ENCODE peak calls at places on chromosomes 1 and 21, in nine cellular contexts. V, T, X, S, Y, G, C, L and D are unnamed samples.

GRCh38 chr1:178192686-178193085 is 98.8 kb downstream of the RASAL2 start:
- DNase-seq in L (no peak), G (no peak), V (no peak), Y (no peak), X (no peak), S (peak), T (peak), C (no peak), D (no peak)

GRCh38 chr21:15682182-15682895 is 47.4 kb upstream of the USP25 start:
- DNase-seq in X (no peak), S (no peak), C (no peak), G (peak), L (no peak), Y (no peak), T (peak), V (no peak), D (no peak)

GRCh38 chr1:107529511-107530149 is 388.8 kb downstream of the NTNG1 start:
- DNase-seq in T (peak), Y (no peak), C (no peak), L (no peak), X (peak), S (peak), V (peak), G (no peak), D (no peak)

GRCh38 chr1:93876284-93876683 is 2.7 kb downstream of the DNTTIP2 start:
- DNase-seq in C (no peak), S (no peak), Y (no peak), G (no peak), V (no peak), L (no peak), X (no peak), T (no peak), D (no peak)

GRCh38 chr1:226888816-226889215 is 18.4 kb downstream of the PSEN2 start:
- DNase-seq in S (no peak), T (no peak), X (no peak), G (no peak), C (no peak), V (no peak), Y (no peak), L (no peak), D (no peak)

GRCh38 chr21:28635541-28635940 is 357.1 kb downstream of the LTN1 start:
- DNase-seq in T (no peak), V (no peak), C (no peak), X (no peak), S (no peak), Y (no peak), L (no peak), G (no peak), D (no peak)

GRCh38 chr1:7046314-7046713 is 261.1 kb downstream of the CAMTA1 start:
- DNase-seq in Y (no peak), G (no peak), V (no peak), S (no peak), C (no peak), X (peak), L (no peak), T (peak), D (no peak)

GRCh38 chr1:68120136-68120791 is 69.8 kb upstream of the DIRAS3 start:
- DNase-seq in T (peak), C (no peak), L (peak), V (peak), S (peak), X (peak), Y (peak), G (peak), D (no peak)

GRCh38 chr1:114803001-114803400 is 22.5 kb upstream of the SIKE1 start:
- DNase-seq in C (no peak), G (peak), L (no peak), Y (no peak), S (no peak), V (no peak), T (peak), X (no peak), D (no peak)

GRCh38 chr1:190172636-190173410 is 304.8 kb downstream of the BRINP3 start:
- DNase-seq in Y (no peak), S (no peak), V (no peak), G (no peak), X (peak), C (no peak), T (peak), L (no peak), D (no peak)

GRCh38 chr1:32933742-32934322 is 30.8 kb downstream of the RNF19B start:
- DNase-seq in L (no peak), V (no peak), S (peak), T (peak), C (no peak), G (no peak), X (peak), Y (no peak), D (no peak)

GRCh38 chr21:42411197-42411869 is 7.6 kb downstream of the UBASH3A start:
- DNase-seq in V (no peak), X (peak), S (no peak), L (no peak), C (peak), Y (no peak), G (peak), T (no peak), D (no peak)